ENCODE peak calls at places on chromosomes 5 and 9, in eight cellular contexts. I, J, S, H, A, L, M and E are unnamed samples.

GRCh38 chr9:78932849-78933627 is 636.1 kb downstream of the PSAT1 start:
- DNase-seq in J (no peak), A (no peak), I (peak; percentile 31), S (peak; percentile 31), M (no peak), L (peak; percentile 85), H (peak; percentile 37), E (no peak)

GRCh38 chr9:109499631-109500120 is 1.6 kb upstream of the PTPN3 start:
- DNase-seq in S (peak; percentile 95), J (peak; percentile 83), H (no peak), M (no peak), L (no peak), I (peak; percentile 27), A (no peak), E (no peak)

GRCh38 chr9:34989946-34990635 is 546 bp downstream of the DNAJB5 start:
- DNase-seq in S (peak; percentile 21), J (peak; percentile 88), M (no peak), H (no peak), A (no peak), L (peak; percentile 39), I (peak; percentile 78), E (no peak)

GRCh38 chr5:102755691-102756371 is 726 bp downstream of the PAM start:
- DNase-seq in A (peak; percentile 39), J (peak; percentile 86), I (peak; percentile 70), L (peak; percentile 79), M (peak; percentile 54), S (peak; percentile 72), H (peak; percentile 57), E (peak; percentile 95)

GRCh38 chr9:93451762-93452709 is 551 bp downstream of the FAM120A start:
- DNase-seq in M (peak; percentile 21), S (peak; percentile 27), L (peak; percentile 33), H (peak; percentile 20), A (peak; percentile 34), J (peak; percentile 76), I (peak; percentile 56), E (peak; percentile 92)

GRCh38 chr5:107425541-107426031 is 245.2 kb downstream of the EFNA5 start:
- DNase-seq in J (no peak), I (peak; percentile 65), L (peak; percentile 80), S (peak; percentile 24), H (peak; percentile 78), M (no peak), A (no peak), E (no peak)

GRCh38 chr9:115006660-115007059 is 76.3 kb upstream of the TNFSF8 start:
- DNase-seq in A (no peak), H (peak; percentile 82), M (no peak), I (peak; percentile 87), L (peak; percentile 83), S (no peak), J (no peak), E (no peak)

GRCh38 chr9:93081081-93081529 is 14.9 kb upstream of the CARD19 start:
- DNase-seq in A (no peak), I (no peak), H (no peak), S (no peak), L (no peak), J (peak; percentile 55), M (no peak), E (no peak)

GRCh38 chr5:154157483-154158378 is 32.8 kb upstream of the GALNT10 start:
- DNase-seq in J (no peak), S (no peak), H (no peak), I (no peak), M (no peak), A (no peak), L (no peak), E (no peak)

GRCh38 chr9:132694144-132694543 is 23.9 kb downstream of the GTF3C4 start:
- DNase-seq in M (no peak), S (no peak), J (no peak), I (no peak), L (peak; percentile 25), H (peak; percentile 7), A (no peak), E (no peak)

GRCh38 chr5:159826351-159827222 is 89.7 kb upstream of the ADRA1B start:
- DNase-seq in A (no peak), H (peak; percentile 64), I (peak; percentile 65), L (peak; percentile 81), S (peak; percentile 69), J (no peak), M (no peak), E (no peak)

GRCh38 chr5:174690256-174690655 is 34.1 kb upstream of the MSX2 start:
- DNase-seq in S (peak; percentile 40), I (no peak), A (no peak), L (peak; percentile 18), J (no peak), M (no peak), H (no peak), E (no peak)

GRCh38 chr9:83980395-83981125 is at the start of gene RMI1:
- DNase-seq in S (peak; percentile 91), L (peak; percentile 96), I (peak; percentile 96), J (peak; percentile 99), H (peak; percentile 97), A (peak; percentile 98), M (peak; percentile 100), E (peak; percentile 99)

GRCh38 chr5:63923914-63924313 is 38.3 kb downstream of the HTR1A start:
- DNase-seq in S (no peak), A (no peak), I (no peak), M (no peak), J (no peak), L (no peak), H (no peak), E (no peak)

GRCh38 chr5:1511037-1511436 is 12.7 kb downstream of the LPCAT1 start:
- DNase-seq in M (no peak), S (no peak), L (no peak), I (no peak), A (no peak), J (no peak), H (no peak), E (no peak)

GRCh38 chr9:94681508-94681907 is 42.2 kb upstream of the FBP1 start:
- DNase-seq in J (peak; percentile 84), S (peak; percentile 90), M (peak; percentile 34), L (peak; percentile 80), I (peak; percentile 91), H (peak; percentile 83), A (peak; percentile 13), E (peak; percentile 89)

GRCh38 chr9:27412963-27413362 is 111.1 kb upstream of the IFNK start:
- DNase-seq in A (no peak), M (no peak), S (no peak), H (no peak), L (no peak), I (no peak), J (no peak), E (no peak)